ENCODE peak calls at places on chromosomes 7 and 10, in seven cellular contexts. Y is upper lobe of right lung, G is astrocyte of the spinal cord, D is tibial artery, W is heart left ventricle, B is GM12878, U is WTC11. M is an unnamed sample.
A peak's percentile ranks its signal among the peaks of the same experiment; 100 is the strongest.

GRCh38 chr10:34760606-34761005 is 54.5 kb downstream of the PARD3 start:
- DNase-seq in Y (no peak), G (no peak), D (no peak), W (no peak), B (no peak), U (no peak), M (no peak)

GRCh38 chr7:15245801-15246200 is 316.0 kb downstream of the AGMO start:
- DNase-seq in Y (no peak), G (no peak), D (no peak), W (no peak), B (no peak), U (no peak), M (no peak)

GRCh38 chr10:49488056-49488455 is 50.9 kb downstream of the ERCC6 start:
- DNase-seq in Y (no peak), G (no peak), D (no peak), W (no peak), B (no peak), U (no peak), M (peak; percentile 70)

GRCh38 chr7:106015586-106016218 is 52.6 kb downstream of the CDHR3 start:
- DNase-seq in Y (no peak), G (no peak), D (no peak), W (no peak), B (no peak), U (no peak), M (peak; percentile 49)

GRCh38 chr10:93867481-93867880 is 26.3 kb upstream of the SLC35G1 start:
- DNase-seq in Y (no peak), G (no peak), D (no peak), W (no peak), B (no peak), U (no peak), M (no peak)

GRCh38 chr7:15199482-15199881 is 296.9 kb upstream of the DGKB start:
- DNase-seq in Y (no peak), G (peak; percentile 40), D (no peak), W (no peak), B (no peak), U (no peak), M (peak; percentile 11)

GRCh38 chr7:15417341-15417988 is 144.3 kb downstream of the AGMO start:
- DNase-seq in Y (no peak), G (no peak), D (no peak), W (no peak), B (no peak), U (no peak), M (no peak)

GRCh38 chr10:47376522-47377220 is 7.4 kb downstream of the ZNF488 start:
- DNase-seq in Y (no peak), G (no peak), D (no peak), W (no peak), B (no peak), U (no peak), M (peak; percentile 37)

GRCh38 chr7:41943098-41943577 is 240.2 kb upstream of the INHBA start:
- DNase-seq in Y (peak; percentile 90), G (peak; percentile 83), D (peak; percentile 88), W (peak; percentile 88), B (peak; percentile 39), U (peak; percentile 92), M (peak; percentile 85)

GRCh38 chr7:142788303-142789286 is 17.8 kb downstream of the PRSS2 start:
- DNase-seq in Y (no peak), G (no peak), D (no peak), W (no peak), B (no peak), U (no peak), M (no peak)

GRCh38 chr7:124318716-124319115 is 285.8 kb upstream of the TMEM229A start:
- DNase-seq in Y (no peak), G (no peak), D (no peak), W (no peak), B (no peak), U (no peak), M (no peak)

GRCh38 chr10:35237766-35238512 is 98.4 kb upstream of the CCNY start:
- DNase-seq in Y (no peak), G (no peak), D (no peak), W (no peak), B (no peak), U (no peak), M (no peak)

GRCh38 chr10:67804395-67804678 is 33.7 kb downstream of the DNAJC12 start:
- DNase-seq in Y (no peak), G (no peak), D (no peak), W (no peak), B (no peak), U (no peak), M (no peak)
- TF ChIP-seq CTCF in Y (no peak), G (no peak), D (no peak), W (no peak), B (no peak), U (no peak), M (no peak)

GRCh38 chr7:94907420-94908203 is at the start of gene PPP1R9A:
- DNase-seq in Y (peak; percentile 81), G (peak; percentile 20), D (peak; percentile 72), W (peak; percentile 60), B (no peak), U (peak; percentile 68), M (peak; percentile 82)
- TF ChIP-seq CTCF in Y (peak; percentile 25), G (peak; percentile 51), D (no peak), W (peak; percentile 34), B (no peak), U (no peak), M (peak; percentile 31)

GRCh38 chr10:124639206-124639605 is 105.0 kb downstream of the FAM53B start:
- DNase-seq in Y (no peak), G (no peak), D (no peak), W (no peak), B (no peak), U (no peak), M (no peak)

GRCh38 chr10:124637091-124637700 is 107.0 kb downstream of the FAM53B start:
- DNase-seq in Y (no peak), G (no peak), D (no peak), W (no peak), B (no peak), U (no peak), M (no peak)

GRCh38 chr10:124637746-124638145 is 106.4 kb downstream of the FAM53B start:
- DNase-seq in Y (no peak), G (no peak), D (no peak), W (no peak), B (no peak), U (no peak), M (no peak)

GRCh38 chr10:124639646-124640045 is 104.5 kb downstream of the FAM53B start:
- DNase-seq in Y (no peak), G (no peak), D (no peak), W (no peak), B (no peak), U (no peak), M (no peak)

DNA sequence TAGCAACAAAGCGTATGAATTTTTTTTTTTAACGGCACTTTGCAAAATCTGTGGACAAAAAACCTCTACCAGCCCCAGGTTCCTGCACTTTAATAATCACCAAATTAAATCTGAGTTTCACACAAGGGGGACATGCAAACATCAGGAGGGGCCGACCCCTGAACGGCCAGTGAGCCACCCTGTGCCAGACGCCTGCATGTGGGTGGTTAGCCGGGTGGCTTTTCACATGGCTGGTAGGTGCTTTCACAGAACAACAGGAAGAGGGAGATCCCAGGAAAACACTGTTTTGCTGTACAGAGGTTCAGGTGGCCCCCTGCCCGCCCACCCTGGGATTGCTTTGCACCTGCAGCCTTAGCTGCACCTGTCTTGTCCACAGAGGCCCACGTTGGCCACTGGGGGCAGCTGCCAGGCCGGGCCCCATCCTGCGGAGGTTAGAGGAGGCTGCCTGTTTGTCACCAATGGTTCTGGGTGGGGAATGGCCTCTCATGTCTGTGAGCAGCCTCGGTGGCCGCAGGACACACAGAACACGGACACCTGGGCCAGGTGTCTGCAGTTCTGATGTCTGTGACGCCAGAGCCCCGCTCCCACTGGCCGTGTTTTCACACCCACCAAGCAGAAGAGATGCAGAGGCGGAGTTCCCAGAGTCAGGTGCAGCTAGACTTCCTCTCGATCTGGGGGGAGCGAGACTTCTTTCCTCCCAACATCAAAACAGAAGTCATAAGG is 107.7 kb downstream of the FAM53B start:
- DNase-seq in Y (no peak), G (no peak), D (no peak), W (no peak), B (no peak), U (peak; percentile 45), M (no peak)
- TF ChIP-seq CTCF in Y (no peak), G (no peak), D (no peak), W (no peak), B (no peak), U (no peak), M (no peak)

GRCh38 chr10:117781216-117781836 is 238.8 kb downstream of the EMX2 start:
- DNase-seq in Y (no peak), G (no peak), D (no peak), W (no peak), B (no peak), U (no peak), M (no peak)
- TF ChIP-seq CTCF in Y (no peak), G (no peak), D (no peak), W (no peak), B (no peak), U (no peak), M (no peak)

GRCh38 chr7:131488361-131488760 is 68.1 kb downstream of the PODXL start:
- DNase-seq in Y (no peak), G (no peak), D (no peak), W (no peak), B (no peak), U (no peak), M (no peak)
- TF ChIP-seq CTCF in Y (peak; percentile 28), G (peak; percentile 23), D (peak; percentile 15), W (no peak), B (no peak), U (no peak), M (peak; percentile 61)

M was measured in SK-N-SH.